ENCODE peak calls at places on chromosomes 6 and 20, in seven cellular contexts. E is transverse colon, H is iris pigment epithelial cell, Q is neural progenitor cell, K is NCI-H2029, B is NCI-H2081, I is left cardiac atrium. S is an unnamed sample.

GRCh38 chr6:149082320-149082719 is 235.2 kb upstream of the TAB2 start:
- DNase-seq in B (peak), Q (peak), K (peak), H (peak), E (peak), I (peak), S (no peak)

GRCh38 chr20:371755-372542 is 8.6 kb upstream of the TRIB3 start:
- DNase-seq in I (peak), K (peak), B (no peak), H (peak), Q (no peak), E (peak), S (no peak)

GRCh38 chr6:17169291-17169690 is 67.4 kb downstream of the STMND1 start:
- DNase-seq in E (no peak), H (peak), Q (no peak), B (no peak), I (no peak), K (no peak), S (no peak)

GRCh38 chr20:58058421-58059140 is 169.9 kb downstream of the ANKRD60 start:
- DNase-seq in I (no peak), Q (no peak), B (no peak), H (no peak), E (no peak), K (no peak), S (no peak)

GRCh38 chr6:99432877-99433276 is 7.8 kb upstream of the PNISR start:
- DNase-seq in B (no peak), E (no peak), I (no peak), H (peak), Q (peak), K (no peak), S (no peak)

GRCh38 chr6:3278691-3279090 is 19.9 kb downstream of the PSMG4 start:
- DNase-seq in E (peak), H (no peak), B (no peak), I (no peak), Q (no peak), K (no peak), S (no peak)

GRCh38 chr6:169415179-169415578 is 161.5 kb upstream of the THBS2 start:
- DNase-seq in B (no peak), E (no peak), K (no peak), Q (peak), H (peak), I (no peak), S (no peak)

GRCh38 chr20:57811373-57812020 is 101.7 kb upstream of the PMEPA1 start:
- DNase-seq in B (no peak), K (no peak), I (no peak), E (no peak), H (no peak), Q (peak), S (no peak)

GRCh38 chr6:99613705-99614429 is 7.2 kb downstream of the PRDM13 start:
- DNase-seq in E (no peak), H (no peak), B (peak), Q (peak), I (no peak), K (no peak), S (no peak)

GRCh38 chr6:123908813-123909212 is 105.1 kb downstream of the NKAIN2 start:
- DNase-seq in H (no peak), I (no peak), E (no peak), Q (no peak), B (no peak), K (no peak), S (no peak)

GRCh38 chr20:57408131-57408530 is 16.9 kb downstream of the RBM38 start:
- DNase-seq in I (no peak), K (no peak), Q (no peak), B (no peak), H (peak), E (no peak), S (no peak)

S was measured in NCI-H1436 treated with DMSO at 0.1 percent for 48 hours.